ENCODE peak calls at places on chromosome 5, in nine cellular contexts. I is nephron progenitor cell, J is Peyer's patch, B is hepatocyte, M is heart left ventricle, R is PC-9, G is left ventricle myocardium inferior, A is neural crest cell, C is HL-60. E is an unnamed sample.
A peak's percentile ranks its signal among the peaks of the same experiment; 100 is the strongest.

GRCh38 chr5:2747372-2748179 is 3.9 kb downstream of the IRX2 start:
- DNase-seq in J (no peak), R (no peak), I (no peak), C (no peak), M (no peak), G (no peak), B (no peak), A (no peak), E (no peak)

GRCh38 chr5:40879163-40879942 is 29.9 kb upstream of the C7 start:
- DNase-seq in M (no peak), B (peak; percentile 13), C (no peak), J (no peak), R (peak; percentile 47), G (no peak), A (no peak), I (no peak), E (no peak)

GRCh38 chr5:39513236-39513635 is 88.5 kb upstream of the DAB2 start:
- DNase-seq in A (no peak), J (no peak), I (no peak), G (no peak), C (no peak), B (no peak), M (no peak), R (peak; percentile 55), E (peak; percentile 9)

GRCh38 chr5:44860267-44860666 is 51.5 kb downstream of the MRPS30 start:
- DNase-seq in M (no peak), B (no peak), C (no peak), R (no peak), J (no peak), I (no peak), A (no peak), G (no peak), E (no peak)

GRCh38 chr5:146744358-146744757 is 134.2 kb downstream of the PPP2R2B start:
- DNase-seq in M (no peak), R (no peak), B (no peak), A (no peak), J (no peak), C (no peak), I (no peak), G (no peak), E (no peak)

GRCh38 chr5:137751869-137752491 is 2.2 kb downstream of the HNRNPA0 start:
- DNase-seq in C (peak; percentile 26), J (no peak), G (no peak), A (no peak), I (no peak), B (peak; percentile 76), R (peak; percentile 70), M (no peak), E (peak; percentile 30)

GRCh38 chr5:126868961-126869451 is 92.1 kb downstream of the LMNB1 start:
- DNase-seq in I (peak; percentile 62), J (peak; percentile 42), M (peak; percentile 55), A (peak; percentile 33), C (no peak), B (peak; percentile 39), G (no peak), R (no peak), E (no peak)

GRCh38 chr5:74649421-74649973 is 9.0 kb upstream of the ENC1 start:
- DNase-seq in R (no peak), G (no peak), B (no peak), J (no peak), I (no peak), A (no peak), C (no peak), M (no peak), E (no peak)

DNA sequence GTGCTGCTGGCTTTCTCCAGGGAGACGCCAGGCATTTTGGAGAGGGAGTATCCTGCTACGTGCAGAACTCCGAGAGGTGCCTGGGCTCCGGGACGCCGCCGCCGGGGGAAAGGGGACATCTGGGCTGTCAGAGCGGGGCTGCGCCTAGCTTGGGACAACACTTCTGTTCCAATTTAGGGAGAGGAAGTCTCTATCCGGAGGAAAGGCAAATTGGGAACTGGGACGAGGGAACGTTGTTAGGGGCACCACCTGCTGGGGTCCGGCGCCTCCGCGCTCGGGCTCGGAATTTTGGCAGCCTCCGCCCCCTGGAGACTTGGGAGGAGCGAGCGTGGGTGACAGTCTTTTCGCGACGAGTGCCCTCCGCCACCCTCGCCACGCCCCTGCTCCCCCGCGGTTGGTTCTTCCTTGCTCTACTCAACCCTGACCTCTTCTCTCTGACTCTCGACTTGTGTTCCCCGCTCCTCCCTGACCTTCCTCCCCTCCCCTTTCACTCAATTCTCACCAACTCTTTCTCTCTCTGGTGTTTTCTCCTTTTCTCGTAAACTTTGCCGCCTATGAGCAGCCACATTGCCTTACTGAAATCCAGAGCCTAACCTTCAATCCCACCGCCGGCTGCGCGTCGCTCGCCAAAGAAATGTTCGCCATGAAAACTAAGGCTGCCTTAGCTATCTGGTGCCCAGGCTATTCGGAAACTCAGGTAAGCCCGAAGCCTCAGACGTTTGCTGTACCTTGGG is 1.6 kb downstream of the TSLP start:
- DNase-seq in A (peak; percentile 16), B (peak; percentile 20), I (peak; percentile 84), C (peak; percentile 23), G (peak; percentile 71), M (peak; percentile 76), R (no peak), J (peak; percentile 24), E (peak; percentile 35)
- TF ChIP-seq CTCF in A (no peak), B (no peak), I (peak; percentile 7), C (no peak), G (no peak), M (no peak), R (no peak), J (no peak), E (no peak)

DNA sequence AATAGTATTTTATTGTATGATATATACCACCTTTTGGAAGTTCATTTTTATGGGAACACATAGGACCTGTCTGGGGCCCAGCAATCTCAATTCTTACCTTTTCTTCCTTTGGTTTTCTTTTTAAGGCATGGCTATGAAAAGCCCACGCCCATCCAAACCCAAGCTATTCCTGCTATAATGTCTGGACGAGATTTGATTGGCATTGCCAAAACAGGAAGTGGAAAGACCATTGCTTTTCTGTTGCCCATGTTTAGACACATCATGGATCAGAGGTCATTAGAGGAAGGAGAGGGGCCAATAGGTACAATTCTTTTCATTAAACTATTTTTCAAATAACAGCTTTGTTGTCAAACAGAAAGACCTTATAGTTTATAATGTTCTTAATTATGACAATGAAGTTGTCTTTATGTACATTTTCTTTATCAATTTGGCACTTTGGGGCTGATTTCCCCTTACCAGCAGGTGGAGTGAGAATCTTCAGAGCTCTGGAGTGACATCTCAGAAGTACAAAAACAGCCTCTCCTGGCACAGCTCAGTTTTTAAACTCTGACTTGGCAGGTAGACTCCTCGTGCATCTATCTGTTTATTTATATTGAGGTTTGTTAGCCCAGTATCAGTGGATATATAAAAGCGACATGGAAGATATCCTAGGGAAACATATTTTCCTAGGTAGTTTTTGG is 25.8 kb downstream of the DDX46 start:
- DNase-seq in G (no peak), J (no peak), C (no peak), A (no peak), B (no peak), M (no peak), I (no peak), R (no peak), E (no peak)
- TF ChIP-seq CTCF in G (no peak), J (no peak), C (no peak), A (peak; percentile 38), B (no peak), M (no peak), I (no peak), R (peak; percentile 24), E (no peak)

DNA sequence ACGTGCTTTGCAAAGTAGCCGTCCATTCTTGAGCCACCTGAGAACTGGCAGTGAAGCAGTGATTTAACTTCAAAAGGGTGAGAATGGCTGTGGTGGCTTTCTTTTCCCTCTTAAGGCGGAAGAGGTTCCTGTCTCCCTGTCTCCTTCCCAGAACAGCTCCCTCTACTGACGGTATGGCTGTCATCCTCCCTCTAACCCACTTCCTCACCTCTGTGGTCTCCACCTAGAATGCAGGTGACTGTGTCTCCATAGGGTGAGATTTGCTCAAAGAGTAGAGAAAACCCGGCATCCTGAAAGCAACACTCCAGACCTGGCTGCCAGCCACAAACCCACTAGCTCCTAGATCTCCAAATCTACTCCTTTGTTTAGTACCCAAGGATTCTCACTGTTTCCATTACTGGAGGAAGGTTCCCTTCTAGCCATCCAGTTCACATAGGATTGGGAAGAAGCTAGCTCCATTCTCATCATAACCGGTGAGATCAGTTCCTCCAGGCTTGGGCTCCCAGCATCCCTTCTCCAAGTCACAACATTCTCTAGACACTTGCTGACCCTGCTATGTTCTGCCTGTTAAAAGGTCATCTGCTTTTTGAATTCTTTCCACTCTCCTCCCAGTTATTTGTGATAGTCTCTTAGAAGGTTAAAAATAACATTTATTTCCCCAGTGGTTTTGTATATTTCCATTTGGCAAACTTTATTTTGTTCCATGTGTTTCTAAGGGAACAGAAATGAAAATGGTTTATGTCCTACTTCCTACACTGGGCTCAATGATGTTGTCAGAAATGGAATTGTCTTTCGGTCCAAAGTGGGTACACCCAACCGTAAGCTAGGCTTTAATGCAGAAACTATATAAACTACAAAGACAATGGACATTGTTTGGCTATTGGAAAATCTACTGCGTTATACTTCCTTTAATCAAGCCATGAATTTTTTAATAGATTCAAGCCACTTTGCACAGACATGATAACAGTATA is 269.4 kb downstream of the CWC27 start:
- DNase-seq in G (no peak), I (no peak), J (peak; percentile 33), B (peak; percentile 50), M (no peak), A (no peak), R (no peak), C (peak; percentile 1), E (peak; percentile 42)
- TF ChIP-seq CTCF in G (peak; percentile 43), I (peak; percentile 20), J (peak; percentile 11), B (peak; percentile 28), M (no peak), A (peak; percentile 45), R (no peak), C (no peak), E (peak; percentile 37)

GRCh38 chr5:142070000-142070399 is 38.6 kb upstream of the NDFIP1 start:
- DNase-seq in G (no peak), R (no peak), B (no peak), M (no peak), I (no peak), C (no peak), J (no peak), A (no peak), E (no peak)

GRCh38 chr5:142065273-142065672 is 43.3 kb upstream of the NDFIP1 start:
- DNase-seq in B (peak; percentile 51), R (no peak), C (peak; percentile 55), J (no peak), G (no peak), A (peak; percentile 39), M (peak; percentile 31), I (peak; percentile 26), E (no peak)

GRCh38 chr5:142073617-142074405 is 34.8 kb upstream of the NDFIP1 start:
- DNase-seq in B (no peak), M (no peak), I (no peak), C (no peak), G (no peak), A (no peak), R (no peak), J (no peak), E (no peak)

GRCh38 chr5:142072488-142072887 is 36.1 kb upstream of the NDFIP1 start:
- DNase-seq in B (no peak), A (no peak), G (no peak), R (no peak), M (no peak), C (peak; percentile 47), I (no peak), J (no peak), E (no peak)

DNA sequence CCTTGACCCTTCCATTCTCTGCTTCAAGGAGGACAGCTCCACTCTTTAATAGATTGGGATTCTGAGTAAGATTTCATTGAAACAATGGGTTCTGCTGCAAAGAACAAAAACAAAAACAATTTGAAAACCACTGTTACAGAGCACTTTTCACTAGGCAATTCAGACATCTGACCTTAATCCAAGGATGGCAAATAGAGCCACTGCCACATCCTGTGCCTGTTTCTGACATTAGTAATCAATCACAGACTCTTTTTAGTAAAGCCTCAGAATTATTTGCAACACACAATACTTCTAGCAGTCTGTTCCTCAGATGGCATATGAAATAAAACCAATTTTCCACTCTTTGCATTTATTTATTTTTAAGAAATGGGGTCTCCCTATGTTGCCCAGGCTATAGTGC is 37.8 kb upstream of the NDFIP1 start:
- DNase-seq in A (no peak), J (no peak), G (no peak), M (no peak), R (no peak), I (no peak), C (no peak), B (no peak), E (no peak)
- TF ChIP-seq CTCF in A (no peak), J (no peak), G (no peak), M (no peak), R (no peak), I (no peak), C (no peak), B (no peak), E (no peak)

E was measured in Calu3.